ENCODE peak calls at places on chromosomes 4 and X, in four cellular contexts. H, L, C and A are unnamed samples.

GRCh38 chr4:36054750-36055467 is 189.4 kb downstream of the ARAP2 start:
- DNase-seq in L (no peak), H (no peak), C (no peak), A (no peak)

GRCh38 chr4:39353478-39354177 is 12.5 kb downstream of the RFC1 start:
- DNase-seq in L (peak), H (no peak), C (no peak), A (peak)

GRCh38 chr4:175614880-175615279 is 197.2 kb downstream of the GPM6A start:
- DNase-seq in L (no peak), H (no peak), C (no peak), A (no peak)

GRCh38 chrX:125205918-125206665 is 113.6 kb upstream of the TEX13C start:
- DNase-seq in H (no peak), C (peak), L (no peak), A (no peak)

GRCh38 chr4:142100941-142101340 is 464.6 kb downstream of the IL15 start:
- DNase-seq in H (no peak), L (no peak), C (no peak), A (no peak)

GRCh38 chrX:13080128-13080795 is 35.8 kb upstream of the FAM9C start:
- DNase-seq in C (no peak), L (no peak), H (no peak), A (no peak)

GRCh38 chrX:23898412-23898959 is 9.3 kb downstream of the APOO start:
- DNase-seq in L (peak), H (no peak), C (no peak), A (no peak)

GRCh38 chrX:43631841-43632240 is 24.3 kb upstream of the MAOA start:
- DNase-seq in H (no peak), L (peak), C (no peak), A (no peak)

GRCh38 chr4:182204042-182204441 is 39.2 kb upstream of the TENM3 start:
- DNase-seq in L (no peak), H (no peak), C (no peak), A (no peak)

GRCh38 chr4:38673109-38673978 is 9.3 kb downstream of the KLF3 start:
- DNase-seq in H (no peak), C (no peak), L (no peak), A (no peak)

GRCh38 chr4:128286474-128287158 is 997 bp downstream of the PGRMC2 start:
- DNase-seq in C (no peak), H (no peak), L (peak), A (no peak)

GRCh38 chr4:8108261-8108660 is 50.4 kb downstream of the ABLIM2 start:
- DNase-seq in C (no peak), H (no peak), L (no peak), A (no peak)

GRCh38 chrX:106931831-106932491 is 11.8 kb downstream of the CLDN2 start:
- DNase-seq in C (no peak), L (no peak), H (no peak), A (no peak)

GRCh38 chr4:9947168-9948062 is 73.9 kb downstream of the SLC2A9 start:
- DNase-seq in L (no peak), C (no peak), H (no peak), A (no peak)

GRCh38 chr4:174420317-174420716 is 102.0 kb downstream of the HPGD start:
- DNase-seq in C (no peak), H (no peak), L (no peak), A (no peak)

GRCh38 chr4:148730241-148730640 is 288.0 kb upstream of the NR3C2 start:
- DNase-seq in H (no peak), L (no peak), C (no peak), A (no peak)

GRCh38 chr4:73599182-73599581 is 21.1 kb downstream of the RASSF6 start:
- DNase-seq in H (no peak), C (no peak), L (peak), A (no peak)

GRCh38 chr4:15729910-15730533 is 27.2 kb downstream of the BST1 start:
- DNase-seq in L (peak), C (no peak), H (no peak), A (peak)

GRCh38 chr4:87896020-87896621 is 63.4 kb downstream of the MEPE start:
- DNase-seq in L (peak), H (no peak), C (no peak), A (no peak)

GRCh38 chr4:54541426-54542118 is 116.2 kb upstream of the KIT start:
- DNase-seq in H (no peak), C (no peak), L (no peak), A (no peak)

GRCh38 chr4:17236686-17237085 is 275.2 kb downstream of the QDPR start:
- DNase-seq in H (no peak), L (peak), C (no peak), A (no peak)

GRCh38 chr4:146113171-146113570 is 62.3 kb upstream of the LSM6 start:
- DNase-seq in C (no peak), L (no peak), H (no peak), A (no peak)

GRCh38 chr4:81218206-81218605 is 3.2 kb upstream of the PRKG2 start:
- DNase-seq in L (no peak), H (no peak), C (no peak), A (no peak)

GRCh38 chr4:175176710-175177109 is 258.6 kb downstream of the ADAM29 start:
- DNase-seq in C (no peak), H (no peak), L (no peak), A (no peak)

GRCh38 chr4:26161030-26161824 is 159.6 kb upstream of the RBPJ start:
- DNase-seq in L (no peak), C (no peak), H (no peak), A (no peak)

GRCh38 chrX:80513620-80514019 is 93.4 kb downstream of the TENT5D start:
- DNase-seq in H (no peak), L (no peak), C (no peak), A (no peak)

GRCh38 chr4:56737666-56738065 is 56.6 kb upstream of the HOPX start:
- DNase-seq in C (no peak), H (no peak), L (no peak), A (no peak)

GRCh38 chrX:14027031-14027430 is 2.7 kb downstream of the GEMIN8 start:
- DNase-seq in L (peak), H (peak), C (peak), A (no peak)

GRCh38 chr4:76733380-76733779 is 164.6 kb downstream of the SOWAHB start:
- DNase-seq in H (no peak), C (no peak), L (no peak), A (no peak)

GRCh38 chr4:180363817-180364216 is 1879.4 kb upstream of the TENM3 start:
- DNase-seq in L (no peak), C (no peak), H (no peak), A (no peak)

GRCh38 chrX:71216446-71216845 is 6.6 kb upstream of the GJB1 start:
- DNase-seq in L (no peak), H (no peak), C (no peak), A (no peak)

GRCh38 chrX:110003167-110004156 is 548 bp downstream of the TMEM164 start:
- DNase-seq in H (no peak), L (peak), C (no peak), A (no peak)

GRCh38 chr4:169369634-169370033 is 98.9 kb upstream of the SH3RF1 start:
- DNase-seq in H (no peak), C (no peak), L (no peak), A (no peak)

GRCh38 chr4:146916479-146917076 is 29.1 kb downstream of the TTC29 start:
- DNase-seq in L (peak), H (no peak), C (no peak), A (no peak)